ENCODE peak calls at places on chromosomes 5 and 9, in five cellular contexts. B is HCT116, F is K562, K is GM12878, V is H1. M is an unnamed sample.

GRCh38 chr5:7756453-7756852 is 94.5 kb downstream of the CFAP90 start:
- DNase-seq in B (no peak), F (no peak), K (no peak), V (no peak), M (no peak)

GRCh38 chr9:630817-631216 is 210.7 kb upstream of the DMRT1 start:
- DNase-seq in B (no peak), F (no peak), K (no peak), V (no peak), M (no peak)

GRCh38 chr5:120934003-120934402 is 469.9 kb downstream of the PRR16 start:
- DNase-seq in B (no peak), F (no peak), K (no peak), V (no peak), M (no peak)

GRCh38 chr5:151086905-151087360 is 6.1 kb upstream of the TNIP1 start:
- DNase-seq in B (no peak), F (no peak), K (no peak), V (no peak), M (no peak)

GRCh38 chr9:93686880-93687236 is 110.5 kb downstream of the PHF2 start:
- DNase-seq in B (no peak), F (no peak), K (no peak), V (no peak), M (no peak)

GRCh38 chr5:170503970-170504525 is at the start of gene KCNIP1:
- DNase-seq in B (no peak), F (no peak), K (no peak), V (no peak), M (no peak)

GRCh38 chr9:35659340-35659739 is 1.2 kb downstream of the CCDC107 start:
- DNase-seq in B (no peak), F (no peak), K (no peak), V (no peak), M (no peak)

GRCh38 chr9:79944991-79945390 is 373.2 kb downstream of the TLE4 start:
- DNase-seq in B (no peak), F (no peak), K (no peak), V (no peak), M (no peak)

GRCh38 chr5:127839496-127840197 is 136.5 kb downstream of the CCDC192 start:
- DNase-seq in B (no peak), F (no peak), K (no peak), V (no peak), M (no peak)

GRCh38 chr5:14870347-14871083 is 1.1 kb downstream of the ANKH start:
- DNase-seq in B (no peak), F (no peak), K (no peak), V (no peak), M (no peak)

GRCh38 chr5:171570244-171570819 is 150.9 kb downstream of the FGF18 start:
- DNase-seq in B (no peak), F (no peak), K (no peak), V (no peak), M (no peak)
- H3K4me3 ChIP-seq in B (no peak), F (no peak), K (no peak), V (no peak), M (no peak)

GRCh38 chr5:122715095-122715494 is 59.8 kb upstream of the SNX2 start:
- DNase-seq in B (no peak), F (no peak), K (no peak), V (no peak), M (no peak)
- TF ChIP-seq SRF in B (no peak), F (no peak), K (no peak), V (no peak), M (no peak)

GRCh38 chr5:169440107-169440701 is 139.3 kb upstream of the SLIT3 start:
- DNase-seq in B (no peak), F (no peak), K (no peak), V (no peak), M (no peak)

GRCh38 chr5:169443249-169443784 is 140.3 kb upstream of the SPDL1 start:
- DNase-seq in B (no peak), F (no peak), K (no peak), V (no peak), M (no peak)

GRCh38 chr5:169439362-169439761 is 138.4 kb upstream of the SLIT3 start:
- DNase-seq in B (no peak), F (no peak), K (no peak), V (no peak), M (no peak)

GRCh38 chr5:169445191-169445590 is 138.4 kb upstream of the SPDL1 start:
- DNase-seq in B (no peak), F (no peak), K (no peak), V (no peak), M (no peak)

GRCh38 chr5:169442354-169443248 is 141.0 kb upstream of the SPDL1 start:
- DNase-seq in B (no peak), F (no peak), K (no peak), V (no peak), M (no peak)
- H3K4me3 ChIP-seq in B (no peak), F (no peak), K (no peak), V (no peak), M (no peak)

GRCh38 chr9:131198316-131198715 is 72.9 kb downstream of the NUP214 start:
- DNase-seq in B (no peak), F (no peak), K (no peak), V (no peak), M (no peak)

GRCh38 chr9:131197160-131197911 is 72.0 kb downstream of the NUP214 start:
- DNase-seq in B (no peak), F (no peak), K (no peak), V (no peak), M (no peak)

GRCh38 chr9:131204285-131204684 is 72.0 kb downstream of the FAM78A start:
- DNase-seq in B (no peak), F (no peak), K (no peak), V (no peak), M (no peak)

GRCh38 chr9:131203438-131204219 is 72.7 kb downstream of the FAM78A start:
- DNase-seq in B (no peak), F (peak), K (no peak), V (no peak), M (peak)

GRCh38 chr9:131201856-131202255 is 74.5 kb downstream of the FAM78A start:
- DNase-seq in B (no peak), F (no peak), K (no peak), V (no peak), M (no peak)
- TF ChIP-seq SRF in B (no peak), F (no peak), K (no peak), V (no peak), M (no peak)

GRCh38 chr9:107142430-107142829 is 140.6 kb upstream of the RAD23B start:
- DNase-seq in B (no peak), F (no peak), K (no peak), V (no peak), M (no peak)
- H3K4me3 ChIP-seq in B (no peak), F (no peak), K (no peak), V (no peak), M (no peak)

GRCh38 chr5:103216137-103216536 is 42.4 kb upstream of the MACIR start:
- DNase-seq in B (no peak), F (no peak), K (no peak), V (no peak), M (no peak)
- TF ChIP-seq SRF in B (no peak), F (no peak), K (no peak), V (no peak), M (no peak)

DNA sequence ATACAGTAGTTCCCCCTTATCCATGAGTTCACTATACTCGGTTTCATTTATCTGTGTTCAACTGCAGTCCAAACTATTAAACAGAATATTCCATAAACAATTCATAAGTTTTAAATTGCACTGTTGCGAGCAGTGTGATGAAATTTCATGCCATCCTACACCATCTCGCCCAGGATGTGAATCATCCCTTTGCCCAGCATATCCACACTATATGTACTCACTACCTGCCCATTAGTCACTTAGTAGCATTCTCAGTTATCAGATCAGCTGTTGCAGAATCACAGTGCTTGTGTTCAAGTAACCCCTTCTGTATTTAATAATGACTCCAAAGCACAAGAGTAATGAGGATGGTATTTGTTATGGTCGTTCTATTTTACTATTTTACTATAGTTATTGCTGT is 51.5 kb downstream of the SHOC1 start:
- DNase-seq in B (peak), F (no peak), K (no peak), V (no peak), M (peak)
- H3K4me3 ChIP-seq in B (peak), F (no peak), K (no peak), V (no peak), M (no peak)

DNA sequence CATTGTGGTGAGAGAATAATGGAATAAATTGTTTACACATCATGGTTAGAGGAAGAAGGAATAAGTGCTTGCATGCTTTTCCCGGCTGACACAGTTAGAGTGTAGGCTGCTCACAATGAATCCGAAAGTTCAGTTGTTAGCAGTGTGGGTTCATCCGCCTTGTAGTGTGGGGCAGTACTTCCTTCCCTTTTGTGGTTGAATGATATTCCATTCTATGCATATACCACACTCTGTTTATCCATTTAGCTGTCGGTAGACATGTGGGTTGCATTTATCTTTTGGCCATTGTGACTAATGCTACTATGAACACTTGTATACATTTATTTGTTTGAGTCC is 84.0 kb downstream of the COL5A1 start:
- DNase-seq in B (no peak), F (no peak), K (no peak), V (no peak), M (no peak)
- TF ChIP-seq SRF in B (no peak), F (no peak), K (no peak), V (no peak), M (no peak)

M was measured in HepG2.